ENCODE peak calls at places on chromosomes 13 and 19, in five cellular contexts. C, S, I, M and T are unnamed samples.

GRCh38 chr13:45700971-45701900 is 884 bp upstream of the CBY2 start:
- DNase-seq in C (no peak), S (no peak), I (no peak), M (no peak), T (no peak)

GRCh38 chr13:87311165-87311564 is 360.0 kb upstream of the SLITRK5 start:
- DNase-seq in C (no peak), S (no peak), I (no peak), M (no peak), T (no peak)

GRCh38 chr13:89380101-89380500 is 1708.9 kb downstream of the SLITRK5 start:
- DNase-seq in C (no peak), S (no peak), I (peak; percentile 36), M (no peak), T (no peak)

GRCh38 chr19:40139533-40140287 is 49.0 kb upstream of the ZNF780A start:
- DNase-seq in C (no peak), S (no peak), I (no peak), M (peak; percentile 32), T (no peak)

GRCh38 chr13:71877280-71877653 is 10.3 kb upstream of the DACH1 start:
- DNase-seq in C (no peak), S (no peak), I (no peak), M (no peak), T (no peak)

GRCh38 chr19:33445752-33446070 is 72.2 kb downstream of the CEBPG start:
- DNase-seq in C (no peak), S (no peak), I (no peak), M (no peak), T (no peak)

GRCh38 chr19:34962281-34962944 is 1.6 kb downstream of the ZNF792 start:
- DNase-seq in C (no peak), S (no peak), I (peak; percentile 54), M (no peak), T (no peak)

GRCh38 chr13:49958321-49958720 is 22.2 kb upstream of the SPRYD7 start:
- DNase-seq in C (no peak), S (no peak), I (no peak), M (peak; percentile 3), T (no peak)

GRCh38 chr19:8306235-8307054 is 1.7 kb downstream of the CD320 start:
- DNase-seq in C (no peak), S (no peak), I (peak; percentile 55), M (no peak), T (peak; percentile 7)

GRCh38 chr19:52270266-52270885 is 989 bp downstream of the ZNF766 start:
- DNase-seq in C (no peak), S (no peak), I (no peak), M (peak; percentile 6), T (no peak)

GRCh38 chr13:71285700-71286099 is 581.3 kb downstream of the DACH1 start:
- DNase-seq in C (no peak), S (no peak), I (no peak), M (no peak), T (no peak)

GRCh38 chr19:4456566-4456842 is 1.1 kb downstream of the UBXN6 start:
- DNase-seq in C (no peak), S (no peak), I (peak; percentile 45), M (peak; percentile 54), T (no peak)

GRCh38 chr19:14127929-14128509 is 8.4 kb downstream of the ASF1B start:
- DNase-seq in C (no peak), S (no peak), I (no peak), M (no peak), T (no peak)

GRCh38 chr19:49591731-49592485 is 926 bp downstream of the PRR12 start:
- DNase-seq in C (peak; percentile 46), S (peak; percentile 25), I (peak; percentile 70), M (no peak), T (no peak)

GRCh38 chr19:46931197-46931596 is 70.4 kb downstream of the ARHGAP35 start:
- DNase-seq in C (no peak), S (no peak), I (no peak), M (no peak), T (no peak)

GRCh38 chr13:47025791-47026419 is 129.1 kb upstream of the HTR2A start:
- DNase-seq in C (no peak), S (no peak), I (no peak), M (no peak), T (no peak)

GRCh38 chr13:79869326-79869725 is 388.4 kb downstream of the NDFIP2 start:
- DNase-seq in C (no peak), S (no peak), I (no peak), M (no peak), T (no peak)

GRCh38 chr19:13029893-13030292 is 34.6 kb downstream of the NFIX start:
- DNase-seq in C (no peak), S (no peak), I (no peak), M (no peak), T (no peak)

GRCh38 chr19:43806848-43807247 is 4.6 kb upstream of the LYPD5 start:
- DNase-seq in C (no peak), S (no peak), I (no peak), M (no peak), T (no peak)

GRCh38 chr13:113105032-113105993 is at the start of gene F7:
- DNase-seq in C (no peak), S (no peak), I (peak; percentile 41), M (no peak), T (no peak)

GRCh38 chr13:100674363-100674847 is at the start of gene TMTC4:
- DNase-seq in C (no peak), S (no peak), I (no peak), M (no peak), T (peak; percentile 27)

GRCh38 chr19:38685666-38686529 is 38.4 kb downstream of the ACTN4 start:
- DNase-seq in C (no peak), S (no peak), I (no peak), M (no peak), T (no peak)

GRCh38 chr13:31213681-31214289 is 14.0 kb downstream of the B3GLCT start:
- DNase-seq in C (no peak), S (no peak), I (no peak), M (no peak), T (no peak)

GRCh38 chr19:37999309-38000213 is 92.6 kb downstream of the SIPA1L3 start:
- DNase-seq in C (peak; percentile 30), S (no peak), I (no peak), M (peak; percentile 98), T (no peak)

GRCh38 chr19:38055040-38055439 is 148.0 kb downstream of the SIPA1L3 start:
- DNase-seq in C (no peak), S (no peak), I (no peak), M (no peak), T (no peak)

GRCh38 chr13:42409061-42409460 is 137.1 kb downstream of the AKAP11 start:
- DNase-seq in C (no peak), S (no peak), I (no peak), M (no peak), T (no peak)

GRCh38 chr19:1568320-1569019 is at the start of gene MEX3D:
- DNase-seq in C (peak; percentile 86), S (peak; percentile 87), I (peak; percentile 80), M (peak; percentile 66), T (peak; percentile 73)

GRCh38 chr19:1567848-1568227 is 287 bp downstream of the MEX3D start:
- DNase-seq in C (no peak), S (no peak), I (no peak), M (no peak), T (no peak)

GRCh38 chr19:1571358-1571757 is 3.2 kb upstream of the MEX3D start:
- DNase-seq in C (no peak), S (no peak), I (no peak), M (no peak), T (no peak)

GRCh38 chr19:1570836-1571235 is 2.7 kb upstream of the MEX3D start:
- DNase-seq in C (no peak), S (no peak), I (no peak), M (no peak), T (no peak)

DNA sequence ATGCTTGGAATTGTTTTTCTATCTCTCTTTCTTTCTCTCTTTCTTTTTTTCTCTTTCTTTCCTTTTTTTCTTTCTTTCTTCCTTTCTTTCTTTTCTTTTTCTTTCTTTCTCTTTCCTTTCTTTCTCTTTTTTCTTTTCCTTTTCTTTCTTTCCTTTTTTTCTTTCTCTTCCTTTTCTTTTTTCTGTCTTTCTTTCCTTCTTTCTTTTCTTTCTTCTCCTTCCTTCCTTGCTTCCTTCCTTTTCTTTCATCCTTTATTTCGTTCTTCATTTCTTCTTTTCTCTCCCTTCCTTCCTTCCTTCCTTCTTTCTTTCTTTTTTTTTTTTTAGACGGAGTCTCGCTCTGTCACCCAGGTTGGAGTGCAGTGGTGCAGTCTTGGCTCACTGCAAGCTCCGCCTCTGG is 1.9 kb upstream of the MEX3D start:
- DNase-seq in C (no peak), S (no peak), I (no peak), M (no peak), T (no peak)
- TF ChIP-seq CTCF in C (no peak), S (no peak), I (no peak), M (no peak), T (no peak)

DNA sequence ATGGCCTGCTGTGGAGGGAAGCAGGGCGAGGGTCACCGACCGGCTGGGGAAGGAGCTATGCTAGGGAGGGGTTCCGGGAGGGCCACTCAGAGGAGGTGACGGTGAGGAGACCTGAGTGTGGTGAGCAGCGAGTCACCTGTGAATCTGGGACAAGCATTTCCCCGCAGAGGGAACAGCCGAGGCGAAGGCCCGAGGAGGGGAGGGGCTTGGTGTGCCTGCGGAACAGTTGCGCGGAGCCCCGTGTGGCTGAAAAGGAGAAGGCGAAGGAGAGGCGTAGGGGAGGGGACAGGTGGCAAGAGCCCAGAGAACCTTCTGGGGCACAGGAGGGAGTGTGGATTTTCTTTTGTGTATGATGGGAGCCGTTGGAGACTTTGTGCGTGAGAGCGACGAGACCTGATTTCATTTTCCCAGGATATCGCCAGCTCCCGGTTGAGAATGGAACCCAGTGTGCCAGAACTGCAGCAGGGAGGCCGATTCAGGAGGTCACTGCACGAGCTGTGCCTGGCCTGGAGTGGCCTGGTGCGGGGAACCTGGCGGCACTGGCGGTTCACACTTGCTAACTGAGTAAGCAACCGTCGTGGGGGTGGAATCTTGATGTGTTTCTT is 117.7 kb upstream of the ZNF507 start:
- DNase-seq in C (no peak), S (no peak), I (no peak), M (no peak), T (no peak)
- TF ChIP-seq CTCF in C (no peak), S (no peak), I (no peak), M (no peak), T (no peak)

GRCh38 chr19:18995804-18996241 is 37.5 kb downstream of the SUGP2 start:
- DNase-seq in C (peak; percentile 33), S (no peak), I (peak; percentile 40), M (peak; percentile 85), T (no peak)
- TF ChIP-seq CTCF in C (peak; percentile 47), S (no peak), I (peak; percentile 23), M (peak; percentile 89), T (peak; percentile 41)

GRCh38 chr13:96003304-96003703 is 49.9 kb downstream of the UGGT2 start:
- DNase-seq in C (no peak), S (no peak), I (no peak), M (no peak), T (no peak)
- TF ChIP-seq CTCF in C (no peak), S (no peak), I (no peak), M (no peak), T (peak; percentile 11)

GRCh38 chr19:11563530-11563929 is 4.5 kb upstream of the ELOF1 start:
- DNase-seq in C (no peak), S (no peak), I (no peak), M (no peak), T (no peak)

GRCh38 chr19:11555246-11555645 is 3.8 kb downstream of the ELOF1 start:
- DNase-seq in C (no peak), S (no peak), I (no peak), M (no peak), T (no peak)

GRCh38 chr19:11558881-11559828 is at the start of gene ELOF1:
- DNase-seq in C (peak; percentile 98), S (peak; percentile 97), I (peak; percentile 98), M (peak; percentile 96), T (peak; percentile 96)

GRCh38 chr19:11556634-11557420 is 2.2 kb downstream of the ELOF1 start:
- DNase-seq in C (no peak), S (no peak), I (no peak), M (no peak), T (no peak)

GRCh38 chr19:11560404-11560988 is 1.5 kb upstream of the ELOF1 start:
- DNase-seq in C (no peak), S (no peak), I (peak; percentile 72), M (peak; percentile 57), T (peak; percentile 21)
- TF ChIP-seq CTCF in C (peak; percentile 65), S (peak; percentile 57), I (peak; percentile 49), M (peak; percentile 61), T (peak; percentile 66)